ENCODE peak calls at places on chromosomes 12 and 14, in four cellular contexts. U is mesenchymal stem cell, I is GM23248, P is fibroblast of lung. F is an unnamed sample.

GRCh38 chr12:42568952-42569916 is 20.3 kb downstream of the PRICKLE1 start:
- DNase-seq in U (peak; percentile 66), I (peak; percentile 76), P (peak; percentile 64), F (no peak)

GRCh38 chr12:40376533-40377267 is 151.9 kb downstream of the LRRK2 start:
- DNase-seq in U (no peak), I (no peak), P (no peak), F (no peak)

GRCh38 chr14:92760524-92760805 is 12.0 kb upstream of the LGMN start:
- DNase-seq in U (no peak), I (no peak), P (peak; percentile 50), F (no peak)

GRCh38 chr14:99574099-99574880 is 29.7 kb downstream of the CCDC85C start:
- DNase-seq in U (peak; percentile 50), I (peak; percentile 54), P (peak; percentile 92), F (peak; percentile 91)

GRCh38 chr14:30921305-30921704 is 46.9 kb downstream of the COCH start:
- DNase-seq in U (no peak), I (peak; percentile 24), P (no peak), F (no peak)

GRCh38 chr14:103558071-103558882 is 4.2 kb downstream of the BAG5 start:
- DNase-seq in U (peak; percentile 75), I (peak; percentile 89), P (peak; percentile 75), F (no peak)

GRCh38 chr12:24266982-24267381 is 317.5 kb upstream of the SOX5 start:
- DNase-seq in U (no peak), I (no peak), P (no peak), F (no peak)

GRCh38 chr12:88336071-88336768 is 194.1 kb downstream of the TMTC3 start:
- DNase-seq in U (no peak), I (peak; percentile 71), P (no peak), F (no peak)

GRCh38 chr12:90028620-90029051 is 320.0 kb upstream of the ATP2B1 start:
- DNase-seq in U (peak; percentile 64), I (peak; percentile 29), P (peak; percentile 22), F (no peak)

GRCh38 chr12:117100251-117100650 is 1.0 kb upstream of the TESC start:
- DNase-seq in U (peak; percentile 26), I (peak; percentile 57), P (no peak), F (peak; percentile 75)

GRCh38 chr12:96134200-96134599 is 60.0 kb upstream of the ELK3 start:
- DNase-seq in U (no peak), I (no peak), P (no peak), F (no peak)

GRCh38 chr14:99602054-99602787 is 1.8 kb downstream of the CCDC85C start:
- DNase-seq in U (no peak), I (peak; percentile 45), P (peak; percentile 43), F (no peak)

GRCh38 chr12:30200864-30201263 is 417.1 kb upstream of the TMTC1 start:
- DNase-seq in U (peak; percentile 32), I (peak; percentile 7), P (peak; percentile 21), F (no peak)

GRCh38 chr12:110351119-110351518 is 52.4 kb downstream of the ANAPC7 start:
- DNase-seq in U (no peak), I (no peak), P (no peak), F (no peak)

GRCh38 chr14:37969511-37969979 is 238.2 kb upstream of the SSTR1 start:
- DNase-seq in U (no peak), I (no peak), P (no peak), F (peak; percentile 58)

GRCh38 chr12:115182239-115182638 is 498.3 kb upstream of the TBX3 start:
- DNase-seq in U (no peak), I (no peak), P (no peak), F (no peak)

GRCh38 chr12:46981627-46982026 is 97.8 kb upstream of the PCED1B start:
- DNase-seq in U (no peak), I (peak; percentile 54), P (no peak), F (no peak)

GRCh38 chr14:101241807-101242278 is 319.5 kb upstream of the DIO3 start:
- DNase-seq in U (no peak), I (no peak), P (no peak), F (peak; percentile 69)

GRCh38 chr14:105486974-105487448 is 325 bp downstream of the CRIP1 start:
- DNase-seq in U (no peak), I (no peak), P (no peak), F (peak; percentile 82)

GRCh38 chr14:88384653-88385205 is 728 bp upstream of the SPATA7 start:
- DNase-seq in U (peak; percentile 19), I (peak; percentile 53), P (no peak), F (no peak)

GRCh38 chr12:32264995-32265394 is 134.4 kb upstream of the FGD4 start:
- DNase-seq in U (peak; percentile 9), I (peak; percentile 20), P (no peak), F (no peak)

GRCh38 chr12:46214668-46215429 is 54.0 kb downstream of the SLC38A1 start:
- DNase-seq in U (peak; percentile 38), I (no peak), P (peak; percentile 25), F (no peak)

GRCh38 chr12:113236539-113237354 is 15.5 kb downstream of the TPCN1 start:
- DNase-seq in U (no peak), I (peak; percentile 23), P (no peak), F (no peak)

GRCh38 chr12:76762556-76762955 is 1.4 kb upstream of the ZDHHC17 start:
- DNase-seq in U (no peak), I (peak; percentile 22), P (no peak), F (peak; percentile 84)

GRCh38 chr14:24463806-24464785 is 21.5 kb upstream of the SDR39U1 start:
- DNase-seq in U (no peak), I (no peak), P (no peak), F (no peak)

GRCh38 chr12:65800928-65801327 is 23.4 kb upstream of the HMGA2 start:
- DNase-seq in U (no peak), I (peak; percentile 77), P (peak; percentile 77), F (no peak)

GRCh38 chr12:124782132-124782531 is 81.5 kb downstream of the SCARB1 start:
- DNase-seq in U (no peak), I (no peak), P (no peak), F (no peak)

GRCh38 chr14:73567365-73567764 is 1.6 kb upstream of the ACOT2 start:
- DNase-seq in U (no peak), I (no peak), P (no peak), F (no peak)

GRCh38 chr12:99455350-99456037 is 192.1 kb upstream of the GARIN6 start:
- DNase-seq in U (peak; percentile 62), I (peak; percentile 88), P (peak; percentile 94), F (peak; percentile 82)

GRCh38 chr14:33846100-33846824 is 104.6 kb downstream of the EGLN3 start:
- DNase-seq in U (no peak), I (no peak), P (no peak), F (no peak)

GRCh38 chr14:96797943-96798349 is 764 bp downstream of the VRK1 start:
- DNase-seq in U (peak; percentile 49), I (peak; percentile 46), P (no peak), F (no peak)

GRCh38 chr14:45904313-45904712 is 651.3 kb upstream of the MIS18BP1 start:
- DNase-seq in U (no peak), I (no peak), P (no peak), F (no peak)

GRCh38 chr14:93099187-93099586 is 16.5 kb downstream of the ITPK1 start:
- DNase-seq in U (peak; percentile 35), I (no peak), P (no peak), F (no peak)

GRCh38 chr14:100900837-100901390 is 2.6 kb downstream of the RTL1 start:
- DNase-seq in U (peak; percentile 65), I (peak; percentile 29), P (peak; percentile 18), F (peak; percentile 91)

GRCh38 chr12:4934651-4935050 is 24.9 kb downstream of the KCNA1 start:
- DNase-seq in U (no peak), I (peak; percentile 24), P (peak; percentile 45), F (no peak)

GRCh38 chr12:105855691-105856405 is 282.9 kb downstream of the NUAK1 start:
- DNase-seq in U (no peak), I (no peak), P (no peak), F (no peak)

GRCh38 chr12:109571773-109572505 is 1.4 kb downstream of the MMAB start:
- DNase-seq in U (no peak), I (no peak), P (no peak), F (no peak)

GRCh38 chr12:95277139-95277538 is 59.5 kb downstream of the VEZT start:
- DNase-seq in U (peak; percentile 78), I (peak; percentile 82), P (peak; percentile 88), F (no peak)

GRCh38 chr12:57476993-57477709 is 2.5 kb downstream of the ARHGAP9 start:
- DNase-seq in U (no peak), I (no peak), P (no peak), F (no peak)
- H3K4me3 ChIP-seq in U (no peak overlapping the region), I (no peak overlapping the region), P (no peak overlapping the region), F (no peak overlapping the region)

DNA sequence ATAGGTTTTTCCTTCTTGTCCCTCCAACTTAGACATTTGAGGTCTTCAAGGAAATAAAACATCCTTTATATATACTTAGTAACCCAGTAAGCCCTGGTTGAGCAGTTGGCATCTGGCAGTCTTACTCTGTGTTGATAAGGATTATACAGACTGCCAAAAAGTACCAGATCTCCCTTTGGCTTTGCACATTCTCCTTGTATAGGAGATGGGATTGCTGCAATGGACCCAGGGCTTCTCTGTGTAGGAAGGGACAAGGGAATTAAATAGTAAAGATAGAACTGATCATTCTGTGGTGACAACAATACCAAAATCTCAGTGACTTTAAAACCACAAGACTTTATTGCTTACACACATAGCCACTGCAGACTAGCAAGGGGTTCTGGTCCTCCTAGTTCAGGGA is 180.1 kb upstream of the CCDC196 start:
- DNase-seq in U (no peak), I (no peak), P (no peak), F (no peak)
- H3K9ac ChIP-seq in U (no peak overlapping the region), I (no peak overlapping the region), P (no peak overlapping the region), F (no peak overlapping the region)

GRCh38 chr12:15356831-15357456 is 34.6 kb downstream of the PTPRO start:
- DNase-seq in U (no peak), I (no peak), P (no peak), F (peak; percentile 72)
- H3K27ac ChIP-seq in U (no peak overlapping the region), I (no peak overlapping the region), P (no peak overlapping the region), F (peak overlapping the region; percentile 87)

GRCh38 chr14:94679106-94679819 is 67.1 kb downstream of the SERPINA3 start:
- DNase-seq in U (no peak), I (no peak), P (no peak), F (no peak)
- H3K4me3 ChIP-seq in U (no peak overlapping the region), I (no peak overlapping the region), P (no peak overlapping the region), F (no peak overlapping the region)

DNA sequence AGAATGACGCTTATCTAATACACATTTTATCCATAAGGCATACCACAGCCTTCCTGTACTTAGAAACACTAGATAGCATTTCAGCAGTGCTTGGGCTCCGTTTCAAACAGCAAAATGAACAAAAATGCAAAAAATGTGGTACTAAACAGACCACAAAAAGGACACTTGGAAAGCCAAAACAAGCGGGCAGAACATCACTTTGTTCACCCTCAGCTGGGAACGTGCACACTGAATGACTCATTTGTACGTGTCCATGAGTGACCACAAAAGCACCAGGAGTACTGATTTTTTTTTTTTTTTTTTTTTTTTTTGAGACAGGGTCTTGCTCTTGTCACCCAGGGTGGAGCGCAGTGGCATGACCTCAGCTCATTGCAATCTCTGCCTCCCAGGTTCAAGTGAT is 8.9 kb upstream of the FOXN3 start:
- DNase-seq in U (peak; percentile 93), I (peak; percentile 96), P (peak; percentile 99), F (no peak)
- H3K9ac ChIP-seq in U (no peak overlapping the region), I (peak overlapping the region; percentile 32), P (no peak overlapping the region), F (no peak overlapping the region)

GRCh38 chr14:67503331-67503730 is 14.8 kb upstream of the TMEM229B start:
- DNase-seq in U (no peak), I (no peak), P (no peak), F (no peak)
- H3K27ac ChIP-seq in U (no peak overlapping the region), I (no peak overlapping the region), P (no peak overlapping the region), F (no peak overlapping the region)

GRCh38 chr14:91021991-91022621 is 38.3 kb downstream of the RPS6KA5 start:
- DNase-seq in U (no peak), I (peak; percentile 6), P (no peak), F (no peak)
- H3K4me3 ChIP-seq in U (peak overlapping the region; percentile 61), I (peak overlapping the region; percentile 61), P (peak overlapping the region; percentile 16), F (no peak overlapping the region)